ENCODE peak calls at places on chromosomes 5 and 9, in four cellular contexts. S is PC-9, V is A673, G is hepatocyte. I is an unnamed sample.

GRCh38 chr9:129575818-129576217 is 45.1 kb downstream of the C9orf50 start:
- DNase-seq in S (no peak), V (no peak), G (no peak), I (no peak)

GRCh38 chr5:154369682-154370081 is 76.1 kb upstream of the SAP30L start:
- DNase-seq in S (no peak), V (peak; percentile 53), G (no peak), I (no peak)

GRCh38 chr5:42555797-42556196 is 132.6 kb downstream of the GHR start:
- DNase-seq in S (peak; percentile 41), V (no peak), G (peak; percentile 23), I (no peak)

GRCh38 chr5:40160435-40160834 is 519.3 kb upstream of the PTGER4 start:
- DNase-seq in S (no peak), V (no peak), G (no peak), I (no peak)

GRCh38 chr5:96320797-96321196 is 112.3 kb downstream of the PCSK1 start:
- DNase-seq in S (peak; percentile 52), V (no peak), G (no peak), I (no peak)

GRCh38 chr5:161548472-161549094 is 2.1 kb upstream of the GABRB2 start:
- DNase-seq in S (no peak), V (no peak), G (peak; percentile 19), I (no peak)

GRCh38 chr5:61407706-61408105 is 75.6 kb downstream of the ZSWIM6 start:
- DNase-seq in S (no peak), V (no peak), G (no peak), I (no peak)

GRCh38 chr9:113057193-113057592 is 669 bp upstream of the ZFP37 start:
- DNase-seq in S (no peak), V (no peak), G (no peak), I (no peak)

GRCh38 chr5:168528521-168529360 is at the start of gene FBLL1:
- DNase-seq in S (no peak), V (peak; percentile 50), G (peak; percentile 60), I (no peak)

GRCh38 chr5:150118561-150119229 is 32.3 kb upstream of the CSF1R start:
- DNase-seq in S (no peak), V (no peak), G (no peak), I (no peak)

GRCh38 chr9:20378851-20379250 is 243.4 kb downstream of the MLLT3 start:
- DNase-seq in S (no peak), V (no peak), G (no peak), I (no peak)

GRCh38 chr9:127004946-127005769 is 90.6 kb downstream of the RALGPS1 start:
- DNase-seq in S (peak; percentile 80), V (no peak), G (peak; percentile 35), I (no peak)

GRCh38 chr5:75848077-75848476 is 130.8 kb upstream of the POC5 start:
- DNase-seq in S (no peak), V (no peak), G (no peak), I (no peak)

GRCh38 chr9:132401791-132402190 is 4.8 kb downstream of the TTF1 start:
- DNase-seq in S (no peak), V (no peak), G (no peak), I (no peak)

DNA sequence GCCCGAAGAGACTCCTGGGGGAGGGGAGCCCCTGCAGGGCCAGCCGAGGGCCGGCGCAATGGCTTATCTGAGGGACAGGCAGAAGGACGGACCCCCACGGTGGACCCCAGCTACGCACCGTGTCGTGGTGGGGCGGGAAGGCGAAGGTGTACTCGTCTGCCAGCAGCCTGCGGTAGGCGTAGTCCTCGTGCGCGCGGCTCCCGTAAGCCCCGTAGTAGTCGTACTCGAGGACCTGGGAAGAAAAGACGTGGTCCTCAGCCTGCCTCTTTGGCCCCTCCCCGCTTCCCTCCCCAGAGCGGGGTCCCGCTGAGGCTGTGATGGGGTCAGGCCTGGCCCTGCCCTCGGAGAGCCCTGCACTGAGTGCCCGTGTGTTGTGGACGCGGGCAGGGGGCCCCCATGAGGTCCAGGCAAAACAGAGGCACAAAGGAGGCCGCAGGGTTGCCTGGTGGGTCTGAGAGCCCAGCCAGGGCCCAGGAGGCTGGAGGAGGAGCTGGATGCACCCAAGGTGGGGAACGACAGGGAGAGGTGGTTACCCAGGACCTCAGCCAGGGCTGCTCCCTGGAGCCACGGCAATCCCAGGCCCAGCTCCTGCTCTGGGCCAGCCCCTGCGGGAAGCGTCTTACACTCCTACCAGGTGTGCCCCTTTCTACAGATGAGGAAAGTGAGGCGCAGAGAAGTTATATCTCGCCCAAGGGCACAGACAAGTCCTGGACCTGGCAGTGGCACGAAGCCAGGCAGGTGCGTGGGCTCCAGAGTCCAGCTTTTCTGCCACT is 35.2 kb downstream of the SARDH start:
- DNase-seq in S (no peak), V (no peak), G (no peak), I (no peak)
- TF ChIP-seq EZH2 in S (no peak), V (no peak), G (no peak), I (no peak)

GRCh38 chr5:55219770-55220169 is 7.3 kb downstream of the MCIDAS start:
- DNase-seq in S (no peak), V (no peak), G (no peak), I (no peak)

GRCh38 chr5:55218966-55219365 is 8.1 kb downstream of the MCIDAS start:
- DNase-seq in S (peak; percentile 94), V (no peak), G (peak; percentile 76), I (no peak)

GRCh38 chr5:55222061-55222818 is 4.9 kb downstream of the MCIDAS start:
- DNase-seq in S (no peak), V (no peak), G (no peak), I (no peak)

GRCh38 chr5:55222819-55223124 is 4.3 kb downstream of the MCIDAS start:
- DNase-seq in S (no peak), V (no peak), G (no peak), I (no peak)

GRCh38 chr5:55220433-55221185 is 6.5 kb downstream of the MCIDAS start:
- DNase-seq in S (no peak), V (no peak), G (peak; percentile 39), I (no peak)
- TF ChIP-seq EZH2 in S (no peak), V (no peak), G (peak; percentile 79), I (no peak)

GRCh38 chr5:110873773-110874437 is 135.1 kb downstream of the SLC25A46 start:
- DNase-seq in S (no peak), V (no peak), G (no peak), I (no peak)

GRCh38 chr5:110869927-110870326 is 131.1 kb downstream of the SLC25A46 start:
- DNase-seq in S (no peak), V (no peak), G (no peak), I (no peak)

GRCh38 chr5:110872200-110872599 is 133.4 kb downstream of the SLC25A46 start:
- DNase-seq in S (no peak), V (no peak), G (no peak), I (no peak)

GRCh38 chr5:110872963-110873362 is 134.2 kb downstream of the SLC25A46 start:
- DNase-seq in S (no peak), V (no peak), G (no peak), I (no peak)
- TF ChIP-seq EZH2 in S (no peak), V (no peak), G (no peak), I (no peak)

GRCh38 chr5:171808453-171808852 is 22.8 kb downstream of the SMIM23 start:
- DNase-seq in S (no peak), V (no peak), G (no peak), I (no peak)

GRCh38 chr5:171808951-171809350 is 23.3 kb downstream of the SMIM23 start:
- DNase-seq in S (no peak), V (no peak), G (no peak), I (no peak)

GRCh38 chr5:171801839-171802238 is 16.2 kb downstream of the SMIM23 start:
- DNase-seq in S (no peak), V (no peak), G (no peak), I (no peak)

GRCh38 chr5:171810217-171810616 is 24.6 kb downstream of the SMIM23 start:
- DNase-seq in S (no peak), V (no peak), G (no peak), I (no peak)

GRCh38 chr5:171806976-171807823 is 21.6 kb downstream of the SMIM23 start:
- DNase-seq in S (peak; percentile 80), V (no peak), G (no peak), I (no peak)
- TF ChIP-seq EZH2 in S (no peak), V (no peak), G (no peak), I (no peak)

GRCh38 chr5:26959290-26959689 is 79.1 kb downstream of the CDH9 start:
- DNase-seq in S (no peak), V (no peak), G (no peak), I (no peak)
- TF ChIP-seq EZH2 in S (no peak), V (no peak), G (no peak), I (no peak)

GRCh38 chr5:133611357-133612020 is 852 bp downstream of the FSTL4 start:
- DNase-seq in S (no peak), V (peak; percentile 10), G (peak; percentile 11), I (no peak)
- TF ChIP-seq EZH2 in S (no peak), V (peak; percentile 84), G (peak; percentile 74), I (peak; percentile 59)

I was measured in SK-N-MC.